ENCODE peak calls at places on chromosomes 5 and 9, in six cellular contexts. One of them, this sample, is unnamed.

GRCh38 chr9:93645921-93646639 is 69.7 kb downstream of the PHF2 start:
- DNase-seq in heart left ventricle: peak; percentile 8
- DNase-seq in DND-41: no peak
- DNase-seq in Calu3: no peak
- DNase-seq in bronchial epithelial cell: no peak
- DNase-seq in GM13977: no peak
- DNase-seq in this sample: no peak

GRCh38 chr5:169861934-169862333 is 118.4 kb downstream of the INSYN2B start:
- DNase-seq in Calu3: no peak
- DNase-seq in DND-41: no peak
- DNase-seq in bronchial epithelial cell: no peak
- DNase-seq in heart left ventricle: no peak
- DNase-seq in GM13977: no peak
- DNase-seq in this sample: no peak

GRCh38 chr9:128323192-128323730 is 622 bp downstream of the COQ4 start:
- DNase-seq in heart left ventricle: no peak
- DNase-seq in bronchial epithelial cell: peak; percentile 40
- DNase-seq in GM13977: peak; percentile 51
- DNase-seq in Calu3: no peak
- DNase-seq in DND-41: no peak
- DNase-seq in this sample: no peak

GRCh38 chr9:97714435-97714834 is 17.3 kb upstream of the XPA start:
- DNase-seq in heart left ventricle: no peak
- DNase-seq in GM13977: no peak
- DNase-seq in bronchial epithelial cell: peak; percentile 90
- DNase-seq in Calu3: peak; percentile 69
- DNase-seq in DND-41: no peak
- DNase-seq in this sample: no peak

GRCh38 chr5:147234098-147234824 is 565 bp upstream of the STK32A start:
- DNase-seq in bronchial epithelial cell: peak; percentile 2
- DNase-seq in DND-41: no peak
- DNase-seq in heart left ventricle: no peak
- DNase-seq in GM13977: no peak
- DNase-seq in Calu3: no peak
- DNase-seq in this sample: no peak

GRCh38 chr5:28809811-28810750 is 1771.7 kb upstream of the CDH9 start:
- DNase-seq in Calu3: no peak
- DNase-seq in DND-41: no peak
- DNase-seq in heart left ventricle: no peak
- DNase-seq in bronchial epithelial cell: no peak
- DNase-seq in GM13977: peak; percentile 6
- DNase-seq in this sample: no peak

GRCh38 chr5:59937633-59938032 is 44.1 kb upstream of the PDE4D start:
- DNase-seq in DND-41: no peak
- DNase-seq in GM13977: no peak
- DNase-seq in bronchial epithelial cell: no peak
- DNase-seq in heart left ventricle: no peak
- DNase-seq in Calu3: no peak
- DNase-seq in this sample: no peak

GRCh38 chr9:122029898-122030297 is 63.2 kb downstream of the TTLL11 start:
- DNase-seq in DND-41: no peak
- DNase-seq in heart left ventricle: no peak
- DNase-seq in Calu3: no peak
- DNase-seq in GM13977: no peak
- DNase-seq in bronchial epithelial cell: peak; percentile 73
- DNase-seq in this sample: no peak

GRCh38 chr5:31853398-31854135 is 214.6 kb downstream of the PDZD2 start:
- DNase-seq in GM13977: no peak
- DNase-seq in bronchial epithelial cell: peak; percentile 46
- DNase-seq in Calu3: no peak
- DNase-seq in DND-41: no peak
- DNase-seq in heart left ventricle: no peak
- DNase-seq in this sample: no peak

GRCh38 chr9:136578915-136579637 is 33.2 kb upstream of the NOTCH1 start:
- DNase-seq in GM13977: no peak
- DNase-seq in Calu3: peak; percentile 26
- DNase-seq in DND-41: peak; percentile 31
- DNase-seq in bronchial epithelial cell: no peak
- DNase-seq in heart left ventricle: no peak
- DNase-seq in this sample: peak; percentile 37

DNA sequence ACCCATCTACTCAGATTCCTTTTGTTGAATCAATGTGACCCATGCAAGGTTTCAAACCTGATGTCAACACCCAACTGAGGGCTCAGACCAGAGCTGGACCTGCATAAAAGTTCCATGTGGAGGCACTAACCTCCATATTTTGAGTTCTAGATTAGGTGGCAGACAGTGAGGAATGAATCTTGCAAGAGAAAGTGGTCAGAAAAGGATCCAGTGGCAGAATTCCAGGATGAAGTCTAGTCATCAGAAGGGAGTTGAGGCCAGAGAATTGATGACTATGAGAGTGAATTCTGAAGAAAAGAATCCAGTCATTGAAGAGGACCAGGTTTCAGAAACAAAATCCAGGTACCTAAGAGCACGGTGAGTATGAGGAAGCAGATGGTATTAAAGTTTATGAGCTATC is 205.1 kb upstream of the RGMB start:
- DNase-seq in bronchial epithelial cell: no peak
- DNase-seq in Calu3: no peak
- DNase-seq in GM13977: no peak
- DNase-seq in DND-41: no peak
- DNase-seq in heart left ventricle: no peak
- DNase-seq in this sample: no peak
- TF ChIP-seq CTCF in bronchial epithelial cell: no peak
- TF ChIP-seq CTCF in Calu3: no peak
- TF ChIP-seq CTCF in GM13977: no peak
- TF ChIP-seq CTCF in DND-41: no peak
- TF ChIP-seq CTCF in heart left ventricle: no peak
- TF ChIP-seq CTCF in this sample: no peak

GRCh38 chr9:133770076-133770777 is 32.1 kb upstream of the SARDH start:
- DNase-seq in Calu3: no peak
- DNase-seq in DND-41: no peak
- DNase-seq in bronchial epithelial cell: no peak
- DNase-seq in heart left ventricle: peak; percentile 15
- DNase-seq in GM13977: no peak
- DNase-seq in this sample: no peak

GRCh38 chr9:133768371-133768858 is 30.3 kb upstream of the SARDH start:
- DNase-seq in Calu3: no peak
- DNase-seq in heart left ventricle: no peak
- DNase-seq in bronchial epithelial cell: no peak
- DNase-seq in DND-41: no peak
- DNase-seq in GM13977: no peak
- DNase-seq in this sample: no peak

GRCh38 chr9:133767625-133768024 is 29.5 kb upstream of the SARDH start:
- DNase-seq in bronchial epithelial cell: no peak
- DNase-seq in heart left ventricle: no peak
- DNase-seq in DND-41: no peak
- DNase-seq in Calu3: no peak
- DNase-seq in GM13977: no peak
- DNase-seq in this sample: no peak

GRCh38 chr9:133769511-133770075 is 31.4 kb upstream of the SARDH start:
- DNase-seq in GM13977: no peak
- DNase-seq in Calu3: no peak
- DNase-seq in heart left ventricle: no peak
- DNase-seq in bronchial epithelial cell: no peak
- DNase-seq in DND-41: no peak
- DNase-seq in this sample: no peak

DNA sequence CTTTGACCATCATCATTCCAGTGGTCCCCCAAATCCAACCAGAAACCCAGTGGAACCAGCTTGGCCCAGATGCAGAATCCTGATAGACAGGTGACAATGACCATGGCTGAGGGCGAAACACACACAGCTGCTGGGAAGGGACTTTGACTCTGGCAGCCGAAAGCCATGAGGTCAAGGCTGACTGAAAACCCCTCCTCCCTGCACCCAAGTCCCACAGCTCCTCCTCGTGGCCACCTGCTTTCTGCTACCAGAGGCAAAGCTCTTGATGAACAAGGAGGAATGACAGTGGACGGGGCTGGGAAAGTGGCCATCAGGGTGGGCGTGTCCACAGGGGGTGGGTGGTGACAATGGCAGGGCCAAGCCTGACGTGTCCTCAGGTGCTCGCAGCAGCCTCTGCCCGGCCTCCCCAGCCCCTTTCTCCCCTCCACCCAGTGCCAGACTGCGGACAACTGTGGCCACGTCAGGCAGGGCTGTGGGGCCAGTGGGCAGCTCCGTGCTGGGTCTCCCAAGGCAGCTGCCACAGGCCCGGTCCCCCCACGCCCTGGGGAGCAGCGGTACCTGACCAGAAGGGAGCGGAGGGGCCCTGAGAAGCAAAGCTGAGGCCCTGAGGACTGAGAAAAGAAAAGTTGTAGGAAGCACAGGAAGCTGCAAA is 30.8 kb upstream of the SARDH start:
- DNase-seq in GM13977: no peak
- DNase-seq in DND-41: peak; percentile 17
- DNase-seq in Calu3: no peak
- DNase-seq in bronchial epithelial cell: no peak
- DNase-seq in heart left ventricle: no peak
- DNase-seq in this sample: no peak
- TF ChIP-seq CTCF in GM13977: no peak
- TF ChIP-seq CTCF in DND-41: peak; percentile 50
- TF ChIP-seq CTCF in Calu3: no peak
- TF ChIP-seq CTCF in bronchial epithelial cell: no peak
- TF ChIP-seq CTCF in heart left ventricle: no peak
- TF ChIP-seq CTCF in this sample: peak; percentile 3

GRCh38 chr9:35814106-35814840 is 569 bp downstream of the HINT2 start:
- DNase-seq in bronchial epithelial cell: peak; percentile 34
- DNase-seq in GM13977: peak; percentile 49
- DNase-seq in DND-41: peak; percentile 48
- DNase-seq in Calu3: peak; percentile 63
- DNase-seq in heart left ventricle: peak; percentile 75
- DNase-seq in this sample: no peak
- TF ChIP-seq CTCF in bronchial epithelial cell: peak; percentile 48
- TF ChIP-seq CTCF in GM13977: peak; percentile 30
- TF ChIP-seq CTCF in DND-41: peak; percentile 39
- TF ChIP-seq CTCF in Calu3: peak; percentile 23
- TF ChIP-seq CTCF in heart left ventricle: peak; percentile 38
- TF ChIP-seq CTCF in this sample: peak; percentile 37

GRCh38 chr9:109861499-109861898 is 81.5 kb downstream of the PALM2AKAP2 start:
- DNase-seq in bronchial epithelial cell: no peak
- DNase-seq in heart left ventricle: peak; percentile 55
- DNase-seq in GM13977: no peak
- DNase-seq in DND-41: no peak
- DNase-seq in Calu3: no peak
- DNase-seq in this sample: no peak

GRCh38 chr9:109856785-109857184 is 76.8 kb downstream of the PALM2AKAP2 start:
- DNase-seq in heart left ventricle: peak; percentile 84
- DNase-seq in GM13977: no peak
- DNase-seq in DND-41: no peak
- DNase-seq in Calu3: no peak
- DNase-seq in bronchial epithelial cell: no peak
- DNase-seq in this sample: no peak

GRCh38 chr9:109857337-109857736 is 77.3 kb downstream of the PALM2AKAP2 start:
- DNase-seq in heart left ventricle: no peak
- DNase-seq in GM13977: no peak
- DNase-seq in bronchial epithelial cell: no peak
- DNase-seq in Calu3: no peak
- DNase-seq in DND-41: no peak
- DNase-seq in this sample: no peak

GRCh38 chr9:109861918-109862317 is 81.9 kb downstream of the PALM2AKAP2 start:
- DNase-seq in bronchial epithelial cell: no peak
- DNase-seq in Calu3: no peak
- DNase-seq in GM13977: no peak
- DNase-seq in DND-41: no peak
- DNase-seq in heart left ventricle: no peak
- DNase-seq in this sample: no peak

DNA sequence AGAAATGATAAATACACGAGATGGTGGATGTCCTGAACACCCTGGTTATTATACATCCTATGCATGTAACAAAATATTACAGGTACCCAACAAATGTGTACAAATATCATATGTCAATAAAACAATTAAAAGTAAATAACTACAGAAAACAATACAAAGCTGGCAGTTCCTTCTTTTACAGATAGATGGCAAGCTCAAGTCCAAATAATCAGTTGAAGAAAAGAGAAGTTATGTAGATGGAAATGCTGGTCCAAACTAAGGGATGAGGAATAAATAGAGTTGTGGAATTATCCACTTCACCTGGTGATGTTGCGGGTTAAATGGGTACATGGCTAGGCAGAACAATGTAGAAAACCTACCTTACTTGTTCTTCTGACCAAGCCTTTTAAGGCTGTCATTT is 79.4 kb downstream of the PALM2AKAP2 start:
- DNase-seq in DND-41: no peak
- DNase-seq in GM13977: no peak
- DNase-seq in heart left ventricle: no peak
- DNase-seq in Calu3: no peak
- DNase-seq in bronchial epithelial cell: peak; percentile 12
- DNase-seq in this sample: no peak
- TF ChIP-seq CTCF in DND-41: peak; percentile 13
- TF ChIP-seq CTCF in GM13977: peak; percentile 25
- TF ChIP-seq CTCF in heart left ventricle: peak; percentile 27
- TF ChIP-seq CTCF in Calu3: no peak
- TF ChIP-seq CTCF in bronchial epithelial cell: no peak
- TF ChIP-seq CTCF in this sample: peak; percentile 35

DNA sequence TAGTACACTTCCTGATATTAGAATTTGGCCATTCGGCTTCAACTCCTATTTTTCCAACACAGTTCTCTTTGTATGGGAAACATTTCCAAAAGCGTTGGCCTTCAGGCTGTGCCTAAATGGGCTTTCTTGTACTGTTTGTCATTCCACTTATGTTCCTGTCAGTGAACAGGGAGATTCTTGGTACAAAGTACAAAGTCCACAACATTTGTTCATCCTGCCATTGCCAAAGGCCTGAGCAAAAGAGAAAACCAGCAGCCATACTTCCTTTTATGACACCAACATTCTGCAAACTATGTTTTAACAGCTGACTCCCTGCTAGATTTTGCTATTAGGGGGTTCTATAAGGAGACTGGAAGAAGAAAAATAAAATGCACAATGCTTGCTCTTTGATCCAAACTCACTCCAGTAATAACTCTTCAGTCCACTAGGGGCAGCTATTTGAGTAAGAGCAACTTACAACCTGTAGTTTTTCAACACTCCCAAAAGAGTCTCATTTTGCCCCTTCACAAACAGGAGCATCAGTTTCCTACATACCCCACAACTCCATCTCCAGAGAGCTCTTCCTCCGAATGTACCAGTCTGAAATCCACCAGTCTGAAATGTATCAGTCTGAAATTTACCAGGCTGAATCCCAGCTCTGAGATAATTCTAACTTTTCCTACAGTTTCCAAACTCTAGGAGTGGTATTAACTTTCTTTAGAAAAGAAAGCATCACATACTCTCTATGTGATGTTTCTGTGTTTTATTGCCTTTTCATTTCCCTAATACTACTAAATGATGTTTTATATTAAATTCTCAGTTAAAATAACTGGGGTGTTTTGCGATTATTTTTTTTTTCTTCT is 693.8 kb downstream of the DNAH5 start:
- DNase-seq in GM13977: peak; percentile 40
- DNase-seq in Calu3: no peak
- DNase-seq in heart left ventricle: no peak
- DNase-seq in DND-41: no peak
- DNase-seq in bronchial epithelial cell: peak; percentile 29
- DNase-seq in this sample: no peak
- TF ChIP-seq CTCF in GM13977: peak; percentile 65
- TF ChIP-seq CTCF in Calu3: peak; percentile 16
- TF ChIP-seq CTCF in heart left ventricle: no peak
- TF ChIP-seq CTCF in DND-41: peak; percentile 49
- TF ChIP-seq CTCF in bronchial epithelial cell: peak; percentile 59
- TF ChIP-seq CTCF in this sample: peak; percentile 65